ENCODE peak calls at places on chromosomes 12 and 14, in five cellular contexts. One of them, this sample, is unnamed.

GRCh38 chr14:61768240-61768639 is 6.0 kb downstream of the SNAPC1 start:
- DNase-seq in caudate nucleus: no peak
- DNase-seq in uterus: no peak
- DNase-seq in heart right ventricle: no peak
- DNase-seq in cardiac muscle cell: no peak
- DNase-seq in this sample: no peak

GRCh38 chr14:29310757-29311156 is 544.2 kb downstream of the FOXG1 start:
- DNase-seq in uterus: no peak
- DNase-seq in cardiac muscle cell: no peak
- DNase-seq in heart right ventricle: no peak
- DNase-seq in caudate nucleus: no peak
- DNase-seq in this sample: no peak

GRCh38 chr12:67348683-67349082 is 79.5 kb downstream of the CAND1 start:
- DNase-seq in cardiac muscle cell: no peak
- DNase-seq in heart right ventricle: no peak
- DNase-seq in uterus: no peak
- DNase-seq in caudate nucleus: no peak
- DNase-seq in this sample: no peak

GRCh38 chr12:116508145-116509121 is 50.7 kb upstream of the MAP1LC3B2 start:
- DNase-seq in uterus: peak
- DNase-seq in caudate nucleus: no peak
- DNase-seq in cardiac muscle cell: peak
- DNase-seq in heart right ventricle: peak
- DNase-seq in this sample: no peak

GRCh38 chr14:94897092-94897491 is 127.2 kb upstream of the GSC start:
- DNase-seq in caudate nucleus: no peak
- DNase-seq in cardiac muscle cell: no peak
- DNase-seq in uterus: peak
- DNase-seq in heart right ventricle: no peak
- DNase-seq in this sample: no peak

GRCh38 chr12:119802472-119802871 is 74.6 kb downstream of the CIT start:
- DNase-seq in caudate nucleus: peak
- DNase-seq in heart right ventricle: peak
- DNase-seq in cardiac muscle cell: no peak
- DNase-seq in uterus: no peak
- DNase-seq in this sample: no peak

GRCh38 chr14:69553221-69553620 is 21.4 kb downstream of the CCDC177 start:
- DNase-seq in uterus: no peak
- DNase-seq in caudate nucleus: no peak
- DNase-seq in cardiac muscle cell: no peak
- DNase-seq in heart right ventricle: no peak
- DNase-seq in this sample: no peak

GRCh38 chr12:4143909-4144308 is 129.7 kb upstream of the CCND2 start:
- DNase-seq in caudate nucleus: no peak
- DNase-seq in uterus: no peak
- DNase-seq in heart right ventricle: no peak
- DNase-seq in cardiac muscle cell: no peak
- DNase-seq in this sample: no peak

GRCh38 chr12:74043343-74043742 is 494.3 kb upstream of the ATXN7L3B start:
- DNase-seq in uterus: no peak
- DNase-seq in caudate nucleus: no peak
- DNase-seq in cardiac muscle cell: no peak
- DNase-seq in heart right ventricle: no peak
- DNase-seq in this sample: peak

GRCh38 chr14:99213101-99213500 is 58.9 kb downstream of the BCL11B start:
- DNase-seq in caudate nucleus: no peak
- DNase-seq in heart right ventricle: no peak
- DNase-seq in uterus: no peak
- DNase-seq in cardiac muscle cell: no peak
- DNase-seq in this sample: no peak

GRCh38 chr12:29073631-29074239 is 75.3 kb upstream of the FAR2 start:
- DNase-seq in uterus: no peak
- DNase-seq in cardiac muscle cell: peak
- DNase-seq in heart right ventricle: peak
- DNase-seq in caudate nucleus: no peak
- DNase-seq in this sample: no peak

GRCh38 chr14:64701660-64702059 is 2.6 kb upstream of the PLEKHG3 start:
- DNase-seq in cardiac muscle cell: no peak
- DNase-seq in caudate nucleus: no peak
- DNase-seq in uterus: no peak
- DNase-seq in heart right ventricle: no peak
- DNase-seq in this sample: no peak

GRCh38 chr12:3930216-3930615 is 57.0 kb upstream of the PARP11 start:
- DNase-seq in heart right ventricle: no peak
- DNase-seq in caudate nucleus: no peak
- DNase-seq in uterus: no peak
- DNase-seq in cardiac muscle cell: no peak
- DNase-seq in this sample: no peak

GRCh38 chr12:121334513-121335343 is 17.5 kb downstream of the ANAPC5 start:
- DNase-seq in heart right ventricle: peak
- DNase-seq in caudate nucleus: no peak
- DNase-seq in uterus: no peak
- DNase-seq in cardiac muscle cell: peak
- DNase-seq in this sample: peak

GRCh38 chr12:2739832-2740641 is 54.7 kb upstream of the FKBP4 start:
- DNase-seq in uterus: no peak
- DNase-seq in cardiac muscle cell: peak
- DNase-seq in caudate nucleus: no peak
- DNase-seq in heart right ventricle: no peak
- DNase-seq in this sample: no peak

GRCh38 chr12:71636704-71637115 is 26.9 kb downstream of the ZFC3H1 start:
- DNase-seq in heart right ventricle: peak
- DNase-seq in cardiac muscle cell: peak
- DNase-seq in caudate nucleus: no peak
- DNase-seq in uterus: no peak
- DNase-seq in this sample: no peak

GRCh38 chr12:87720967-87721366 is 308.2 kb downstream of the C12orf50 start:
- DNase-seq in heart right ventricle: no peak
- DNase-seq in caudate nucleus: no peak
- DNase-seq in uterus: no peak
- DNase-seq in cardiac muscle cell: no peak
- DNase-seq in this sample: no peak

GRCh38 chr14:77026166-77026929 is 2.2 kb downstream of the IRF2BPL start:
- DNase-seq in cardiac muscle cell: peak
- DNase-seq in caudate nucleus: no peak
- DNase-seq in heart right ventricle: no peak
- DNase-seq in uterus: peak
- DNase-seq in this sample: no peak

GRCh38 chr14:51547260-51547659 is 104.5 kb upstream of the FRMD6 start:
- DNase-seq in cardiac muscle cell: peak
- DNase-seq in heart right ventricle: peak
- DNase-seq in uterus: peak
- DNase-seq in caudate nucleus: no peak
- DNase-seq in this sample: peak

GRCh38 chr12:4307593-4308333 is 13.2 kb upstream of the TIGAR start:
- DNase-seq in heart right ventricle: peak
- DNase-seq in uterus: peak
- DNase-seq in caudate nucleus: peak
- DNase-seq in cardiac muscle cell: peak
- DNase-seq in this sample: peak

GRCh38 chr14:29446971-29447370 is 480.7 kb downstream of the PRKD1 start:
- DNase-seq in cardiac muscle cell: no peak
- DNase-seq in heart right ventricle: no peak
- DNase-seq in caudate nucleus: no peak
- DNase-seq in uterus: no peak
- DNase-seq in this sample: no peak

GRCh38 chr12:57012600-57013465 is 3.5 kb downstream of the TAC3 start:
- DNase-seq in heart right ventricle: no peak
- DNase-seq in uterus: no peak
- DNase-seq in caudate nucleus: no peak
- DNase-seq in cardiac muscle cell: no peak
- DNase-seq in this sample: no peak

GRCh38 chr14:39469094-39469710 is 37.0 kb upstream of the FBXO33 start:
- DNase-seq in uterus: no peak
- DNase-seq in heart right ventricle: no peak
- DNase-seq in caudate nucleus: no peak
- DNase-seq in cardiac muscle cell: peak
- DNase-seq in this sample: no peak

GRCh38 chr14:24353551-24354529 is 14.0 kb upstream of the RIPK3 start:
- DNase-seq in caudate nucleus: no peak
- DNase-seq in cardiac muscle cell: no peak
- DNase-seq in uterus: no peak
- DNase-seq in heart right ventricle: no peak
- DNase-seq in this sample: no peak

GRCh38 chr12:115897718-115898117 is 379.8 kb downstream of the MED13L start:
- DNase-seq in uterus: no peak
- DNase-seq in heart right ventricle: no peak
- DNase-seq in cardiac muscle cell: no peak
- DNase-seq in caudate nucleus: no peak
- DNase-seq in this sample: no peak

GRCh38 chr14:75323571-75323970 is 44.9 kb downstream of the FOS start:
- DNase-seq in cardiac muscle cell: no peak
- DNase-seq in uterus: no peak
- DNase-seq in heart right ventricle: no peak
- DNase-seq in caudate nucleus: no peak
- DNase-seq in this sample: no peak

GRCh38 chr14:88995437-88996198 is 171.2 kb downstream of the TTC8 start:
- DNase-seq in heart right ventricle: no peak
- DNase-seq in uterus: no peak
- DNase-seq in caudate nucleus: no peak
- DNase-seq in cardiac muscle cell: no peak
- DNase-seq in this sample: no peak

GRCh38 chr14:59067135-59067894 is 121.2 kb upstream of the DAAM1 start:
- DNase-seq in cardiac muscle cell: no peak
- DNase-seq in caudate nucleus: no peak
- DNase-seq in uterus: no peak
- DNase-seq in heart right ventricle: no peak
- DNase-seq in this sample: peak

GRCh38 chr14:50095895-50096294 is 20.5 kb downstream of the VCPKMT start:
- DNase-seq in uterus: no peak
- DNase-seq in heart right ventricle: no peak
- DNase-seq in caudate nucleus: no peak
- DNase-seq in cardiac muscle cell: no peak
- DNase-seq in this sample: no peak

GRCh38 chr14:68141531-68142088 is 322.0 kb downstream of the RAD51B start:
- DNase-seq in uterus: no peak
- DNase-seq in cardiac muscle cell: no peak
- DNase-seq in caudate nucleus: no peak
- DNase-seq in heart right ventricle: no peak
- DNase-seq in this sample: no peak
- H3K27ac ChIP-seq in uterus: peak
- H3K27ac ChIP-seq in cardiac muscle cell: no peak
- H3K27ac ChIP-seq in caudate nucleus: no peak
- H3K27ac ChIP-seq in heart right ventricle: peak
- H3K27ac ChIP-seq in this sample: peak

GRCh38 chr12:26661399-26661798 is 171.6 kb downstream of the ITPR2 start:
- DNase-seq in cardiac muscle cell: no peak
- DNase-seq in uterus: no peak
- DNase-seq in heart right ventricle: no peak
- DNase-seq in caudate nucleus: no peak
- DNase-seq in this sample: no peak
- H3K27ac ChIP-seq in cardiac muscle cell: no peak
- H3K27ac ChIP-seq in uterus: no peak
- H3K27ac ChIP-seq in heart right ventricle: no peak
- H3K27ac ChIP-seq in caudate nucleus: no peak
- H3K27ac ChIP-seq in this sample: no peak

GRCh38 chr14:53247596-53248370 is 94.7 kb upstream of the DDHD1 start:
- DNase-seq in heart right ventricle: no peak
- DNase-seq in uterus: no peak
- DNase-seq in caudate nucleus: no peak
- DNase-seq in cardiac muscle cell: peak
- DNase-seq in this sample: no peak

GRCh38 chr14:53249059-53249458 is 95.9 kb upstream of the DDHD1 start:
- DNase-seq in uterus: no peak
- DNase-seq in cardiac muscle cell: no peak
- DNase-seq in caudate nucleus: no peak
- DNase-seq in heart right ventricle: no peak
- DNase-seq in this sample: no peak
- H3K27ac ChIP-seq in uterus: no peak
- H3K27ac ChIP-seq in cardiac muscle cell: no peak
- H3K27ac ChIP-seq in caudate nucleus: no peak
- H3K27ac ChIP-seq in heart right ventricle: no peak
- H3K27ac ChIP-seq in this sample: no peak

GRCh38 chr14:103731481-103731880 is 15.9 kb downstream of the ZFYVE21 start:
- DNase-seq in caudate nucleus: no peak
- DNase-seq in heart right ventricle: no peak
- DNase-seq in uterus: no peak
- DNase-seq in cardiac muscle cell: no peak
- DNase-seq in this sample: no peak

GRCh38 chr14:103731916-103732867 is 16.6 kb downstream of the ZFYVE21 start:
- DNase-seq in caudate nucleus: no peak
- DNase-seq in cardiac muscle cell: no peak
- DNase-seq in uterus: no peak
- DNase-seq in heart right ventricle: no peak
- DNase-seq in this sample: no peak

GRCh38 chr14:103728721-103729120 is 13.1 kb downstream of the ZFYVE21 start:
- DNase-seq in uterus: no peak
- DNase-seq in caudate nucleus: no peak
- DNase-seq in heart right ventricle: no peak
- DNase-seq in cardiac muscle cell: no peak
- DNase-seq in this sample: no peak

GRCh38 chr14:103729496-103730448 is 14.2 kb downstream of the ZFYVE21 start:
- DNase-seq in caudate nucleus: no peak
- DNase-seq in cardiac muscle cell: no peak
- DNase-seq in heart right ventricle: no peak
- DNase-seq in uterus: no peak
- DNase-seq in this sample: no peak

GRCh38 chr14:103730490-103731035 is 15.0 kb downstream of the ZFYVE21 start:
- DNase-seq in caudate nucleus: no peak
- DNase-seq in cardiac muscle cell: no peak
- DNase-seq in uterus: no peak
- DNase-seq in heart right ventricle: peak
- DNase-seq in this sample: no peak
- H3K27ac ChIP-seq in caudate nucleus: no peak
- H3K27ac ChIP-seq in cardiac muscle cell: peak
- H3K27ac ChIP-seq in uterus: no peak
- H3K27ac ChIP-seq in heart right ventricle: no peak
- H3K27ac ChIP-seq in this sample: no peak

DNA sequence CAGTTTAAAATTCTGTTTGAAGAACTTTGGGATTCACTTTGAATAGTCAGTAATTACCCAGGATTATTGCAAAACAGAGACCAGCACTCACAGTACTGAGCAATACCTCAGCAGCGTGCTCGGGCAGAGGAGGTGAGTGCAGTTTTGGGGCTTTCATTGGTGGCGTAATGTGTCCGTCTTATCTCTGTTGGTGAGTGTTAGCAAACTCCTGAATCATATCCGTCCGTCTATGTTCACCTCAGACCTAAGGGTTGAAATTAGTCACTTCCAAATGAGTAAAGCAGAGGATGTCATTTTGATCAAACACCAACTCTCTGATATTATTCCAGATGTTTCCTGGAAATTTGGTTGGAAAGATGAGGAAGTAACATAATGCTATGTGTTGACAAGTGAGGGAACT is 82.8 kb downstream of the BORCS5 start:
- DNase-seq in heart right ventricle: peak
- DNase-seq in cardiac muscle cell: no peak
- DNase-seq in uterus: no peak
- DNase-seq in caudate nucleus: no peak
- DNase-seq in this sample: peak
- H3K27ac ChIP-seq in heart right ventricle: no peak
- H3K27ac ChIP-seq in cardiac muscle cell: no peak
- H3K27ac ChIP-seq in uterus: no peak
- H3K27ac ChIP-seq in caudate nucleus: no peak
- H3K27ac ChIP-seq in this sample: peak